ENCODE peak calls at places on chromosomes 11 and 22, in six cellular contexts. V is WERI-Rb-1, P is GM23338, Z is bronchial epithelial cell, G is testis, M is kidney epithelial cell. E is an unnamed sample. For H3K36me3, the result is how much of the 10 kb centered on the place peaks cover.

GRCh38 chr11:126606484-126606883 is 251.0 kb downstream of the ST3GAL4 start:
- DNase-seq in M (no peak), V (no peak), G (no peak), P (no peak), Z (no peak), E (no peak)

GRCh38 chr11:42544726-42545125 is 767.1 kb upstream of the API5 start:
- DNase-seq in G (no peak), M (no peak), V (no peak), Z (peak), P (no peak), E (no peak)

GRCh38 chr11:100855466-100856067 is 168.5 kb downstream of the ARHGAP42 start:
- DNase-seq in P (peak), Z (peak), V (no peak), G (no peak), M (no peak), E (no peak)

GRCh38 chr11:122808494-122808893 is 29.8 kb upstream of the CRTAM start:
- DNase-seq in G (peak), M (no peak), Z (peak), P (no peak), V (no peak), E (no peak)

GRCh38 chr22:40668611-40669390 is 10.5 kb upstream of the MCHR1 start:
- DNase-seq in G (no peak), P (peak), Z (peak), M (peak), V (no peak), E (no peak)

GRCh38 chr22:49960967-49961600 is 512 bp downstream of the PIM3 start:
- DNase-seq in V (peak), M (no peak), Z (no peak), P (peak), G (no peak), E (peak)

GRCh38 chr11:84993386-84993785 is 633.8 kb downstream of the DLG2 start:
- DNase-seq in G (peak), V (peak), P (peak), M (no peak), Z (peak), E (no peak)

GRCh38 chr11:70122490-70123198 is 44.5 kb downstream of the ANO1 start:
- DNase-seq in M (no peak), P (no peak), G (no peak), Z (no peak), V (no peak), E (no peak)

GRCh38 chr11:87022738-87023137 is 15.0 kb upstream of the TMEM135 start:
- DNase-seq in P (no peak), M (no peak), Z (no peak), G (no peak), V (no peak), E (no peak)

GRCh38 chr11:65553301-65554001 is 4.7 kb downstream of the LTBP3 start:
- DNase-seq in Z (no peak), V (no peak), M (no peak), G (no peak), P (peak), E (no peak)

GRCh38 chr11:1208361-1209261 is 14.3 kb upstream of the MUC5B start:
- DNase-seq in P (no peak), V (no peak), G (no peak), Z (no peak), M (no peak), E (no peak)

GRCh38 chr11:83819936-83820549 is 533.9 kb upstream of the CCDC90B start:
- DNase-seq in P (peak), G (peak), M (peak), V (no peak), Z (peak), E (no peak)

GRCh38 chr11:11667056-11667455 is 45.3 kb upstream of the GALNT18 start:
- DNase-seq in V (no peak), M (no peak), Z (no peak), G (no peak), P (no peak), E (no peak)

GRCh38 chr11:63719987-63720386 is 38.7 kb downstream of the RTN3 start:
- DNase-seq in M (no peak), G (no peak), V (no peak), P (no peak), Z (no peak), E (no peak)

GRCh38 chr11:83835423-83835822 is 549.3 kb upstream of the CCDC90B start:
- DNase-seq in V (no peak), G (no peak), P (no peak), Z (no peak), M (no peak), E (no peak)

GRCh38 chr11:76123243-76123642 is 83.1 kb downstream of the WNT11 start:
- DNase-seq in V (no peak), M (no peak), Z (peak), G (peak), P (peak), E (no peak)

GRCh38 chr11:9571766-9572120 is 1.7 kb upstream of the WEE1 start:
- DNase-seq in Z (no peak), V (no peak), P (no peak), G (no peak), M (no peak), E (no peak)

GRCh38 chr11:102957953-102958352 is 2.4 kb upstream of the MMP13 start:
- DNase-seq in G (no peak), P (no peak), V (no peak), Z (peak), M (no peak), E (no peak)

GRCh38 chr11:114115406-114116054 is 56.0 kb downstream of the ZBTB16 start:
- DNase-seq in G (no peak), P (peak), V (no peak), M (no peak), Z (no peak), E (no peak)

GRCh38 chr11:1234771-1235614 is 12.1 kb downstream of the MUC5B start:
- DNase-seq in G (no peak), Z (no peak), P (no peak), V (no peak), M (no peak), E (no peak)

GRCh38 chr11:124551189-124551588 is 7.7 kb upstream of the OR8B12 start:
- DNase-seq in P (peak), G (no peak), Z (no peak), V (no peak), M (no peak), E (no peak)

GRCh38 chr11:31361743-31362142 is 7.8 kb downstream of the DCDC1 start:
- DNase-seq in M (no peak), V (no peak), P (no peak), Z (no peak), G (no peak), E (no peak)

GRCh38 chr11:134380229-134380628 is 31.8 kb downstream of the B3GAT1 start:
- DNase-seq in G (no peak), P (no peak), Z (no peak), M (no peak), V (no peak), E (no peak)

GRCh38 chr22:17086750-17087149 is 1.9 kb downstream of the IL17RA start:
- DNase-seq in Z (no peak), M (no peak), V (no peak), P (no peak), G (no peak), E (peak)

GRCh38 chr11:133506023-133506422 is 26.3 kb downstream of the OPCML start:
- DNase-seq in G (no peak), Z (no peak), V (no peak), M (no peak), P (no peak), E (no peak)

GRCh38 chr11:23021287-23021863 is 161.1 kb upstream of the CCDC179 start:
- DNase-seq in P (peak), G (peak), V (peak), M (no peak), Z (peak), E (peak)

GRCh38 chr11:68968306-68969255 is 12.2 kb downstream of the MRGPRD start:
- DNase-seq in V (no peak), Z (no peak), G (no peak), M (no peak), P (peak), E (no peak)

GRCh38 chr22:30516273-30516672 is 10.8 kb upstream of the SEC14L4 start:
- DNase-seq in M (no peak), Z (no peak), G (no peak), V (no peak), P (no peak), E (no peak)

GRCh38 chr22:37331811-37332536 is 49.7 kb downstream of the CYTH4 start:
- DNase-seq in P (no peak), V (no peak), M (no peak), G (no peak), Z (no peak), E (no peak)
- TF ChIP-seq CTCF in P (no peak), V (no peak), M (peak), G (no peak), Z (peak), E (no peak)

GRCh38 chr11:46504817-46505613 is 88.8 kb downstream of the AMBRA1 start:
- DNase-seq in Z (no peak), G (no peak), V (no peak), M (no peak), P (no peak), E (no peak)
- H3K36me3 ChIP-seq in Z (under half), G (under half), V (under half), M (under half), P (under half), E (under half)

GRCh38 chr11:95577716-95578460 is 211.7 kb downstream of the FAM76B start:
- DNase-seq in Z (peak), G (no peak), V (no peak), P (no peak), M (peak), E (no peak)
- TF ChIP-seq CTCF in Z (no peak), G (no peak), V (no peak), P (no peak), M (no peak), E (no peak)

GRCh38 chr11:36024716-36025115 is 80.9 kb downstream of the LDLRAD3 start:
- DNase-seq in V (peak), Z (no peak), M (no peak), P (no peak), G (no peak), E (no peak)

GRCh38 chr11:36023922-36024321 is 80.1 kb downstream of the LDLRAD3 start:
- DNase-seq in M (no peak), P (no peak), Z (peak), V (no peak), G (no peak), E (no peak)

GRCh38 chr11:36026315-36026968 is 82.6 kb downstream of the LDLRAD3 start:
- DNase-seq in V (no peak), P (peak), M (no peak), G (no peak), Z (no peak), E (no peak)

GRCh38 chr11:36019722-36020121 is 75.9 kb downstream of the LDLRAD3 start:
- DNase-seq in Z (peak), G (no peak), P (no peak), M (no peak), V (no peak), E (peak)

GRCh38 chr11:36022891-36023290 is 79.0 kb downstream of the LDLRAD3 start:
- DNase-seq in G (no peak), M (no peak), P (no peak), Z (no peak), V (peak), E (no peak)
- H3K36me3 ChIP-seq in G (under half), M (under half), P (under half), Z (under half), V (under half), E (under half)

E was measured in adrenal gland.